ENCODE peak calls at places on chromosomes 11 and 22, in seven cellular contexts. One of them, this sample, is unnamed.

GRCh38 chr22:19686946-19687345 is 27.4 kb upstream of the SEPTIN5 start:
- DNase-seq in H1: no peak
- DNase-seq in HCT116: no peak
- DNase-seq in GM12878: no peak
- DNase-seq in SK-N-SH: no peak
- DNase-seq in HepG2: no peak
- DNase-seq in K562: peak
- DNase-seq in this sample: no peak

GRCh38 chr11:79052539-79052938 is 388.3 kb downstream of the TENM4 start:
- DNase-seq in HepG2: no peak
- DNase-seq in H1: no peak
- DNase-seq in SK-N-SH: no peak
- DNase-seq in HCT116: no peak
- DNase-seq in K562: peak
- DNase-seq in GM12878: no peak
- DNase-seq in this sample: no peak

GRCh38 chr11:63599211-63600122 is 14.8 kb downstream of the PLAAT3 start:
- DNase-seq in H1: no peak
- DNase-seq in HCT116: no peak
- DNase-seq in K562: peak
- DNase-seq in SK-N-SH: peak
- DNase-seq in HepG2: no peak
- DNase-seq in GM12878: no peak
- DNase-seq in this sample: no peak

GRCh38 chr11:109894242-109894641 is 198.9 kb upstream of the ZC3H12C start:
- DNase-seq in HepG2: no peak
- DNase-seq in HCT116: no peak
- DNase-seq in H1: no peak
- DNase-seq in GM12878: no peak
- DNase-seq in K562: no peak
- DNase-seq in SK-N-SH: no peak
- DNase-seq in this sample: no peak

GRCh38 chr22:48237466-48237865 is 1475.0 kb downstream of the TBC1D22A start:
- DNase-seq in H1: no peak
- DNase-seq in K562: no peak
- DNase-seq in HCT116: no peak
- DNase-seq in HepG2: no peak
- DNase-seq in SK-N-SH: no peak
- DNase-seq in GM12878: no peak
- DNase-seq in this sample: no peak

GRCh38 chr11:1930448-1930802 is 10.9 kb downstream of the TNNT3 start:
- DNase-seq in HepG2: no peak
- DNase-seq in HCT116: no peak
- DNase-seq in SK-N-SH: no peak
- DNase-seq in GM12878: no peak
- DNase-seq in H1: no peak
- DNase-seq in K562: no peak
- DNase-seq in this sample: no peak

GRCh38 chr11:110728476-110728875 is 16.2 kb upstream of the ARHGAP20 start:
- DNase-seq in GM12878: no peak
- DNase-seq in K562: no peak
- DNase-seq in HCT116: no peak
- DNase-seq in SK-N-SH: no peak
- DNase-seq in H1: no peak
- DNase-seq in HepG2: no peak
- DNase-seq in this sample: no peak

GRCh38 chr11:104830080-104830479 is 68.2 kb downstream of the CASP12 start:
- DNase-seq in K562: no peak
- DNase-seq in GM12878: no peak
- DNase-seq in HepG2: no peak
- DNase-seq in H1: no peak
- DNase-seq in SK-N-SH: no peak
- DNase-seq in HCT116: peak
- DNase-seq in this sample: no peak

GRCh38 chr22:50046019-50046415 is 12.1 kb downstream of the TTLL8 start:
- DNase-seq in HepG2: no peak
- DNase-seq in H1: no peak
- DNase-seq in K562: no peak
- DNase-seq in GM12878: no peak
- DNase-seq in SK-N-SH: no peak
- DNase-seq in HCT116: no peak
- DNase-seq in this sample: no peak

GRCh38 chr22:31271026-31271425 is 21.3 kb downstream of the PIK3IP1 start:
- DNase-seq in H1: no peak
- DNase-seq in GM12878: no peak
- DNase-seq in SK-N-SH: no peak
- DNase-seq in K562: no peak
- DNase-seq in HepG2: no peak
- DNase-seq in HCT116: no peak
- DNase-seq in this sample: no peak

GRCh38 chr11:135004495-135004894 is 592.5 kb upstream of the B3GAT1 start:
- DNase-seq in HepG2: no peak
- DNase-seq in SK-N-SH: peak
- DNase-seq in K562: no peak
- DNase-seq in HCT116: no peak
- DNase-seq in GM12878: no peak
- DNase-seq in H1: no peak
- DNase-seq in this sample: no peak

GRCh38 chr22:45842141-45842831 is 134.7 kb downstream of the WNT7B start:
- DNase-seq in H1: no peak
- DNase-seq in K562: no peak
- DNase-seq in HCT116: no peak
- DNase-seq in HepG2: no peak
- DNase-seq in GM12878: no peak
- DNase-seq in SK-N-SH: no peak
- DNase-seq in this sample: no peak

GRCh38 chr11:133134561-133135173 is 397.6 kb downstream of the OPCML start:
- DNase-seq in K562: peak
- DNase-seq in GM12878: peak
- DNase-seq in SK-N-SH: peak
- DNase-seq in HepG2: peak
- DNase-seq in H1: peak
- DNase-seq in HCT116: no peak
- DNase-seq in this sample: peak

GRCh38 chr11:122505304-122506006 is 150.1 kb upstream of the UBASH3B start:
- DNase-seq in HepG2: peak
- DNase-seq in HCT116: peak
- DNase-seq in SK-N-SH: peak
- DNase-seq in H1: peak
- DNase-seq in GM12878: peak
- DNase-seq in K562: peak
- DNase-seq in this sample: peak

GRCh38 chr22:43448048-43448447 is 36.2 kb downstream of the MPPED1 start:
- DNase-seq in HCT116: no peak
- DNase-seq in SK-N-SH: no peak
- DNase-seq in HepG2: no peak
- DNase-seq in GM12878: no peak
- DNase-seq in K562: no peak
- DNase-seq in H1: no peak
- DNase-seq in this sample: no peak

DNA sequence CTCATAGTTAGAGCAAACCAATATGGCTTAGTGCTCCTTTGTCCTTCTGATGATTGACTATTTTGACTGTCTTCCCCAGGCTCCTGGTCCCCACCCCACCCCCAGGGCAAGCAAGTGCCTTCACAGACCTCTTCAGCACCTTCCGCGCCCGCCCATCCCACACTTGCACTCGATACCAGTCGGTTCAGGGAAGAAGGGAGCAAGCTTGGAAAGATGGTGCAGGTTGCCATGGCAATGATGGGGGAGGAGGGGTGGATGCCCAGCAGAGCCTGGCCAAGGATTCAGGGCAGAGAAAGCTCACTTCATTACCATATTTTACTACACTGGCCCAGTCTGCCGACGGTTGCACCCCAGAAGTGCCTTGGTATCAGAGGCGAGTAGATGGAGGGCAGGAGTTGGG is 2.2 kb downstream of the TMEM132A start:
- DNase-seq in HCT116: no peak
- DNase-seq in SK-N-SH: peak
- DNase-seq in H1: no peak
- DNase-seq in GM12878: no peak
- DNase-seq in K562: no peak
- DNase-seq in HepG2: no peak
- DNase-seq in this sample: no peak
- TF ChIP-seq JUND in HCT116: no peak
- TF ChIP-seq JUND in SK-N-SH: no peak
- TF ChIP-seq JUND in H1: no peak
- TF ChIP-seq JUND in GM12878: no peak
- TF ChIP-seq JUND in K562: no peak
- TF ChIP-seq JUND in HepG2: no peak
- TF ChIP-seq JUND in this sample: no peak

GRCh38 chr22:35074583-35074982 is 8.6 kb downstream of the ISX start:
- DNase-seq in HCT116: no peak
- DNase-seq in SK-N-SH: no peak
- DNase-seq in H1: no peak
- DNase-seq in HepG2: no peak
- DNase-seq in K562: no peak
- DNase-seq in GM12878: no peak
- DNase-seq in this sample: no peak

GRCh38 chr22:35071784-35072183 is 5.8 kb downstream of the ISX start:
- DNase-seq in K562: no peak
- DNase-seq in HepG2: no peak
- DNase-seq in H1: no peak
- DNase-seq in GM12878: no peak
- DNase-seq in SK-N-SH: no peak
- DNase-seq in HCT116: no peak
- DNase-seq in this sample: no peak

GRCh38 chr22:35066768-35067167 is 810 bp downstream of the ISX start:
- DNase-seq in HCT116: no peak
- DNase-seq in SK-N-SH: no peak
- DNase-seq in HepG2: no peak
- DNase-seq in K562: no peak
- DNase-seq in GM12878: no peak
- DNase-seq in H1: no peak
- DNase-seq in this sample: no peak

GRCh38 chr22:35072939-35073338 is 7.0 kb downstream of the ISX start:
- DNase-seq in GM12878: no peak
- DNase-seq in HepG2: no peak
- DNase-seq in H1: no peak
- DNase-seq in HCT116: no peak
- DNase-seq in K562: no peak
- DNase-seq in SK-N-SH: no peak
- DNase-seq in this sample: no peak

DNA sequence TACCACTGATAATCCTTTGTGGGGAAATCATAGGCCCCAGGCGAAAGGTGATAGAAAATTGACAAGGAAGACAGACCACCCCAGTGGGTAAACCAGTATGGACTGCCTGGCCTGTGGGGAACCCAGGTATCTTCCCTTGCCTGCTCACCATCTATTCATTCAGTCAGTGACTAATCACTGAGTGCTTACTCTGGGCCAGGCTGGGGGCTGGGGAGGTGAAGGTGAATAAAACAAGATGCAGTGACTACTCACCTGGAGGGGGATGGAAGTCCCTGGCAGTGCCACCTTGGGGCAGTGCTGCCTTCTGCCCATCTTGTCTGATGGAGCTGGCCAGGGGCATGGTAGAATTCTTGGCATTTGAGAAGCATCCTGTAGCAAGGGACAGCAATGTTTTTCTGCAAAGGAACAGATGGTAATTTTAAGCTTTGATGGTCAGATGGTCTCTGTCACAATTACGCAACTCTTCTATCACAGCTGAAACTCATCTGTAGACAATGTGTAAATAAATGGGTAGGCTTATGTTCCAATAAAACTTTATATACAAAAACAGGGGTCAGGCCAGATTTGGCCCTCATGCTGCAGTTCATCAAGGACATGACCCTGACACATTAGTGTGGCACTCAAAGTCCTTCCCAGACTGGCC is 4.6 kb downstream of the ISX start:
- DNase-seq in H1: no peak
- DNase-seq in K562: no peak
- DNase-seq in HCT116: no peak
- DNase-seq in HepG2: no peak
- DNase-seq in SK-N-SH: no peak
- DNase-seq in GM12878: no peak
- DNase-seq in this sample: no peak
- TF ChIP-seq JUND in H1: no peak
- TF ChIP-seq JUND in K562: no peak
- TF ChIP-seq JUND in HCT116: no peak
- TF ChIP-seq JUND in HepG2: no peak
- TF ChIP-seq JUND in SK-N-SH: no peak
- TF ChIP-seq JUND in GM12878: no peak
- TF ChIP-seq JUND in this sample: no peak

DNA sequence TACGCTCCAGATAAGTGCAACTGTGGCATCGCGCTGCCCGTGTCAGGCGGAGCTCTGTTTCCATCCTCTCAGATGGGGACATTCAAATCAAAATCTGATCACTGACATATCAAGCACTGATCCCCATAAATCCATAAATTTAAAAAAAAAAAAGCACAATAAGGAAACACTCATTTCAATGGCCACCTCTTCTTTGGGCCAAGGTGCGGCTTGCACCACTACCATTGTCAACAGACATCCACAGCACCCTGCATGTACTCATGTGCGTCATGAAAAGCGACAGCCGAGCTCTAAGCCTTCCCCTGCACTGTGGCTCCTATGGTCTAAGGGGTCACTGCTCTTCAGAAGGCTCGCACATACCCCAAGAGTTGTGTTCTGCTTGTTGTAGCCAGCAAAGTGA is 26.7 kb upstream of the SERPIND1 start:
- DNase-seq in SK-N-SH: no peak
- DNase-seq in HepG2: no peak
- DNase-seq in K562: no peak
- DNase-seq in H1: no peak
- DNase-seq in HCT116: no peak
- DNase-seq in GM12878: no peak
- DNase-seq in this sample: no peak
- TF ChIP-seq JUND in SK-N-SH: no peak
- TF ChIP-seq JUND in HepG2: no peak
- TF ChIP-seq JUND in K562: no peak
- TF ChIP-seq JUND in H1: no peak
- TF ChIP-seq JUND in HCT116: no peak
- TF ChIP-seq JUND in GM12878: no peak
- TF ChIP-seq JUND in this sample: no peak

DNA sequence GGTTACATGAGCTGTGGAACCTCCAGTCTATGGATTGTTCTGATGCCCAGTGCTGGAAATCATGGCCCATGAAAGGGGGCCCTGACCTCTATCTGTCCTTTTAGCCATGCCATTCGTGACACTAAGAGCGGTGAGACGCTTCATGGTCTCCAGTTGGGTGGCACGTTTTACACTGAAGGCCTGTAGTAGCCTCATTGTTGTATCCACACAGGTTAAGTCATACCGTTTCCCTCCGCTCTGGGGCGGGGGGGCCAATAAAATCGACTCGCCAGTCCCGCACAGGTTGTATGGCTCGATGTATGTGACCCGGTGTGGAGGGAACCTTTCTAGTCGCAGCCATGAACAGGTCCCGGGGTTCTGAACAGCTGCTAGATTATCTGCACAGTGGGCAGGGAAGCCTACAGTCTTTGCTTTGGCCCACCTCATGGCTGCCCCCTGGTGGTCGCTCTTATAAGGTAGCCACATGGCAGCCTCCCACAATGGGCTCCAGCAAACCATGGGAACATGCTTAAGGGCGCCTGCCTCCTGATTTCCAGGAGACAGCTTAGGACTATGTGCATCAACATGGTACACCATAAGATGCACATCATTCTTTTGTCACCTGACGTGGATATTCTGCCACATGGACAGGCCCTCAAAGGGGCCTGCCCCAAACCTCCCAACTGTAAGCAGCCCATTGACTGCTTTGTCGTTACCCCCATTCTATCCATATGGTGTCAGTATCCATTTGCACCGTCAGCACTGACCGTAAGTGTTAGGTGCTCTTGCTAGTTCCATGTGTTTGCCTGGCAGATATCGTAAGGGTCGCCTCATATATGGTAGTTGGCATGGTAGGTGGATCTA is 19.7 kb upstream of the APOL3 start:
- DNase-seq in GM12878: no peak
- DNase-seq in H1: peak
- DNase-seq in SK-N-SH: peak
- DNase-seq in HCT116: peak
- DNase-seq in HepG2: peak
- DNase-seq in K562: peak
- DNase-seq in this sample: peak
- TF ChIP-seq JUND in GM12878: no peak
- TF ChIP-seq JUND in H1: no peak
- TF ChIP-seq JUND in SK-N-SH: no peak
- TF ChIP-seq JUND in HCT116: no peak
- TF ChIP-seq JUND in HepG2: no peak
- TF ChIP-seq JUND in K562: no peak
- TF ChIP-seq JUND in this sample: no peak